ENCODE peak calls at places on chromosomes 6 and 20, in five cellular contexts. One of them, this sample, is unnamed.

GRCh38 chr6:11413728-11414127 is 123.8 kb upstream of the TMEM170B start:
- DNase-seq in H1: no peak
- DNase-seq in NT2/D1: no peak
- DNase-seq in HCT116: no peak
- DNase-seq in HepG2: no peak
- DNase-seq in this sample: no peak

GRCh38 chr6:33419580-33420492 is at the start of gene SYNGAP1:
- DNase-seq in H1: peak; percentile 76
- DNase-seq in NT2/D1: no peak
- DNase-seq in HCT116: no peak
- DNase-seq in HepG2: no peak
- DNase-seq in this sample: no peak

GRCh38 chr6:149918151-149918905 is 4.6 kb downstream of the RAET1G start:
- DNase-seq in H1: peak; percentile 14
- DNase-seq in NT2/D1: no peak
- DNase-seq in HCT116: no peak
- DNase-seq in HepG2: no peak
- DNase-seq in this sample: no peak

GRCh38 chr6:136962661-136963060 is 40.6 kb downstream of the SLC35D3 start:
- DNase-seq in H1: no peak
- DNase-seq in NT2/D1: peak; percentile 33
- DNase-seq in HCT116: no peak
- DNase-seq in HepG2: no peak
- DNase-seq in this sample: no peak

GRCh38 chr20:36819662-36820061 is 46.1 kb upstream of the DSN1 start:
- DNase-seq in H1: no peak
- DNase-seq in NT2/D1: peak; percentile 38
- DNase-seq in HCT116: no peak
- DNase-seq in HepG2: no peak
- DNase-seq in this sample: no peak

GRCh38 chr6:6524951-6525350 is 63.6 kb upstream of the LY86 start:
- DNase-seq in H1: no peak
- DNase-seq in NT2/D1: no peak
- DNase-seq in HCT116: no peak
- DNase-seq in HepG2: no peak
- DNase-seq in this sample: no peak

GRCh38 chr6:111533087-111533784 is 50.2 kb upstream of the REV3L start:
- DNase-seq in H1: no peak
- DNase-seq in NT2/D1: no peak
- DNase-seq in HCT116: no peak
- DNase-seq in HepG2: no peak
- DNase-seq in this sample: no peak

GRCh38 chr6:48419992-48420391 is 309.0 kb upstream of the PTCHD4 start:
- DNase-seq in H1: no peak
- DNase-seq in NT2/D1: no peak
- DNase-seq in HCT116: no peak
- DNase-seq in HepG2: no peak
- DNase-seq in this sample: no peak

GRCh38 chr20:35496481-35496880 is 33.0 kb downstream of the C20orf173 start:
- DNase-seq in H1: no peak
- DNase-seq in NT2/D1: no peak
- DNase-seq in HCT116: no peak
- DNase-seq in HepG2: no peak
- DNase-seq in this sample: no peak

GRCh38 chr6:5764401-5764955 is 242.2 kb downstream of the NRN1 start:
- DNase-seq in H1: no peak
- DNase-seq in NT2/D1: no peak
- DNase-seq in HCT116: no peak
- DNase-seq in HepG2: no peak
- DNase-seq in this sample: no peak

GRCh38 chr6:112683926-112684325 is 336.8 kb downstream of the RFPL4B start:
- DNase-seq in H1: no peak
- DNase-seq in NT2/D1: no peak
- DNase-seq in HCT116: no peak
- DNase-seq in HepG2: no peak
- DNase-seq in this sample: no peak

GRCh38 chr6:135950709-135951108 is 99.2 kb downstream of the PDE7B start:
- DNase-seq in H1: no peak
- DNase-seq in NT2/D1: no peak
- DNase-seq in HCT116: no peak
- DNase-seq in HepG2: no peak
- DNase-seq in this sample: no peak

GRCh38 chr6:87504440-87504839 is 31.7 kb downstream of the SLC35A1 start:
- DNase-seq in H1: no peak
- DNase-seq in NT2/D1: no peak
- DNase-seq in HCT116: no peak
- DNase-seq in HepG2: no peak
- DNase-seq in this sample: no peak

GRCh38 chr6:87905101-87905517 is 142.5 kb upstream of the SPACA1 start:
- DNase-seq in H1: no peak
- DNase-seq in NT2/D1: no peak
- DNase-seq in HCT116: no peak
- DNase-seq in HepG2: no peak
- DNase-seq in this sample: no peak

GRCh38 chr6:97053643-97054411 is 129.3 kb downstream of the KLHL32 start:
- DNase-seq in H1: no peak
- DNase-seq in NT2/D1: no peak
- DNase-seq in HCT116: peak; percentile 21
- DNase-seq in HepG2: no peak
- DNase-seq in this sample: no peak

GRCh38 chr6:5213851-5214507 is 46.8 kb downstream of the LYRM4 start:
- DNase-seq in H1: no peak
- DNase-seq in NT2/D1: no peak
- DNase-seq in HCT116: no peak
- DNase-seq in HepG2: no peak
- DNase-seq in this sample: no peak

GRCh38 chr6:145875496-145876244 is 61.1 kb upstream of the FBXO30 start:
- DNase-seq in H1: no peak
- DNase-seq in NT2/D1: no peak
- DNase-seq in HCT116: no peak
- DNase-seq in HepG2: no peak
- DNase-seq in this sample: no peak

GRCh38 chr6:6969761-6970223 is 138.0 kb upstream of the RREB1 start:
- DNase-seq in H1: no peak
- DNase-seq in NT2/D1: no peak
- DNase-seq in HCT116: peak; percentile 84
- DNase-seq in HepG2: peak; percentile 63
- DNase-seq in this sample: peak; percentile 50

GRCh38 chr20:33917813-33918525 is 75.7 kb upstream of the RALY start:
- DNase-seq in H1: no peak
- DNase-seq in NT2/D1: no peak
- DNase-seq in HCT116: no peak
- DNase-seq in HepG2: no peak
- DNase-seq in this sample: no peak

GRCh38 chr6:69795469-69796080 is 1.2 kb downstream of the LMBRD1 start:
- DNase-seq in H1: no peak
- DNase-seq in NT2/D1: no peak
- DNase-seq in HCT116: no peak
- DNase-seq in HepG2: no peak
- DNase-seq in this sample: peak; percentile 11

GRCh38 chr6:107122748-107123147 is 7.4 kb upstream of the BEND3 start:
- DNase-seq in H1: no peak
- DNase-seq in NT2/D1: no peak
- DNase-seq in HCT116: no peak
- DNase-seq in HepG2: no peak
- DNase-seq in this sample: no peak

GRCh38 chr20:18705490-18705889 is 108.1 kb upstream of the SCP2D1 start:
- DNase-seq in H1: no peak
- DNase-seq in NT2/D1: no peak
- DNase-seq in HCT116: no peak
- DNase-seq in HepG2: no peak
- DNase-seq in this sample: no peak

GRCh38 chr20:23397961-23398360 is 23.3 kb downstream of the NAPB start:
- DNase-seq in H1: no peak
- DNase-seq in NT2/D1: no peak
- DNase-seq in HCT116: no peak
- DNase-seq in HepG2: no peak
- DNase-seq in this sample: no peak

GRCh38 chr20:34988176-34988540 is 32.5 kb downstream of the MYH7B start:
- DNase-seq in H1: no peak
- DNase-seq in NT2/D1: no peak
- DNase-seq in HCT116: no peak
- DNase-seq in HepG2: no peak
- DNase-seq in this sample: no peak

GRCh38 chr6:169253341-169253740 is 305 bp downstream of the THBS2 start:
- DNase-seq in H1: no peak
- DNase-seq in NT2/D1: no peak
- DNase-seq in HCT116: no peak
- DNase-seq in HepG2: no peak
- DNase-seq in this sample: no peak
- TF ChIP-seq ZNF274 in H1: no peak
- TF ChIP-seq ZNF274 in NT2/D1: no peak
- TF ChIP-seq ZNF274 in HCT116: no peak
- TF ChIP-seq ZNF274 in HepG2: no peak
- TF ChIP-seq ZNF274 in this sample: no peak

DNA sequence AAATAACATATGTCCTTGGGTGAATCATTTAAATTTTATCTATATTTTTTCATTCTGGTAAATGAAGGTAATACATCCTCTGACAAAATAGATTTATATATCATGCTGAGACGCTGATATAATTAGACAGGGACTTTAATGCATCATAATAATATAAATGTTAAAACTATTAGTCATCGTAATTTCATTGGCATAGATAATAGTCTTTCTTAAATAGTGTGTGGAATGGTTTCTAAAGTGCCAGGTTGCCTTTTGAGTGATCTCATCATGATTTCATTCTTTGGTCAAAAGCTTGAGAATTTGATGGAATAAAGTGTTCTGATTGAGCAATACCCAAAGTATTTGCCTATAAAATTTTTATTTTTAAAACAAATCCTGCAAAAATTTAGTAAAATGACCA is 43.2 kb upstream of the BMP5 start:
- DNase-seq in H1: no peak
- DNase-seq in NT2/D1: no peak
- DNase-seq in HCT116: no peak
- DNase-seq in HepG2: no peak
- DNase-seq in this sample: no peak
- TF ChIP-seq ZNF274 in H1: no peak
- TF ChIP-seq ZNF274 in NT2/D1: no peak
- TF ChIP-seq ZNF274 in HCT116: no peak
- TF ChIP-seq ZNF274 in HepG2: no peak
- TF ChIP-seq ZNF274 in this sample: no peak

DNA sequence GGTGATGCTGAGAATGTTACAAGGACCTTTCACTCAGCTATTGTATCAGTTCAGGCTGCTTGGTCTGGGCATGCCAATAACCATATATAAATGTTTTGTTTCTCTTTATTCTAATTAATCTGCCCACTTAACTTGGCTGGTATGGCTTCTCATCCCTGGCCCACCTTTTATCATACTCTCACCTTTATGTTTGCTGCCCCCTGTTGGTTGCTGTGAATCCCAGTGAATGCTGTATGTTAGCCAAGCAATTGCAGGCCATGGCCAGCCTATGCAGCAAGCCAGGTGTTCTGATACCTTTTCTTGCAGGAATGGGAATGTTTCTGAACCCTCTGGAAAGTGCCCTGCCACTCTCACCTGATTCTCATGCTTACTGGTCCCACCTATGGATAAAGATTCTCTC is 54.6 kb downstream of the PCSK2 start:
- DNase-seq in H1: peak; percentile 84
- DNase-seq in NT2/D1: peak; percentile 28
- DNase-seq in HCT116: peak; percentile 3
- DNase-seq in HepG2: peak; percentile 64
- DNase-seq in this sample: peak; percentile 4
- TF ChIP-seq ZNF274 in H1: no peak
- TF ChIP-seq ZNF274 in NT2/D1: no peak
- TF ChIP-seq ZNF274 in HCT116: no peak
- TF ChIP-seq ZNF274 in HepG2: no peak
- TF ChIP-seq ZNF274 in this sample: no peak

DNA sequence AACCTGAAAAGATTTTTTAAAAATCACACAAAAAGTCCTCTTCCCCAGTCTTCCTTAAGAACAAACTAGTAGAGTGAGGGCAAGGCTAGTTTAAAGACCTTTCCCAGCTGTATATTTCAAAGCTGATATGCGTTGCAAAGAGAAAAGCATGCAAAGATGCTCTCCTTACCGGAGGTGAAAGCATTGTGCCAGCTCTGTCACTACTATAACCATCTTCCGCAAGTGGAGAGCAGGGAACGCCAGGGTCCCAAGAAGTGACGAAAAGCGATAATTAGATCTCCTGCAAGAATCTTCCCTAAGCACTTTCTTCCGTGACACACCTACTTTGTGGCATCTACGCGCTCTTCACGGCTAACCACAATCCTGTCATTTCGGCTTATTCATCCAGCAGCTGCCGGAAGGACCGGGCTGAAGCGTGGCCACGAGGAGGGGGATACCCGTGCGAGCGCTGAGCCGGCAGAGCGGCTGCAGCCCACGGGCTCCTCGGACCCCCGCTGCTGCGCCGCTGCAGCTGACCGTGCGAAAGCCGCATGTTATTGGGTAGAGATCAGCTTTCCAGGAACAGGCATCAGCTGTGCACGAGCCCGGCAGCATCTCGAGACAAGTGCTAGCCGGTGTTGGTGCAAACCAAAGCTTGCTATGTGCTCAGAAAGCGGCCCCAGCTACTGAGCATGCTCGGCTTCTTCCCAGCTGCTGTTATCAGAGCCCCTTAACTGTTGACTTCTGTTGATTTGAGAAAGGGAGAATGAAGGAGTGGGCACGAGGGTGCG is 57.2 kb upstream of the ARHGAP18 start:
- DNase-seq in H1: peak; percentile 66
- DNase-seq in NT2/D1: peak; percentile 13
- DNase-seq in HCT116: no peak
- DNase-seq in HepG2: no peak
- DNase-seq in this sample: peak; percentile 25
- TF ChIP-seq ZNF274 in H1: no peak
- TF ChIP-seq ZNF274 in NT2/D1: no peak
- TF ChIP-seq ZNF274 in HCT116: no peak
- TF ChIP-seq ZNF274 in HepG2: no peak
- TF ChIP-seq ZNF274 in this sample: no peak

DNA sequence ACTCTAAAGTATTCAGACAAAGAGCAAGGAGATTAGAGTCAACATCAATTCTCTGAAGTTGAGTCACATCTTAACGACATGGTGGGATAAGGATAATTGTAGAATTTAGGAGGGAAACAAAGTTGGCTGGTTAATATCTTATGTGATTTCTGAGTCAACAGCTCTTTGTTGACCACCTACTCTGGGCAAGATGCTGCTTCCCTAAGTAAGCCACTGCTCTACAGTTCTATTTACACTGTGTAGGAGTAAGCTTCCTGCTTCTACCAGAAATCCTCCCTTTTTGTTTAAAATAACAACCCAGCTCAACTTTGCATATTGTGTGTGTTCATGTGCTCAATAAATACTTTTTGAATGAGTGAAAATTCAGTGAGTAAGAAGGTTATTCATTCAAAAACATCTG is 3.1 kb downstream of the HS3ST5 start:
- DNase-seq in H1: no peak
- DNase-seq in NT2/D1: no peak
- DNase-seq in HCT116: no peak
- DNase-seq in HepG2: peak; percentile 15
- DNase-seq in this sample: no peak
- TF ChIP-seq ZNF274 in H1: no peak
- TF ChIP-seq ZNF274 in NT2/D1: no peak
- TF ChIP-seq ZNF274 in HCT116: no peak
- TF ChIP-seq ZNF274 in HepG2: no peak
- TF ChIP-seq ZNF274 in this sample: no peak

DNA sequence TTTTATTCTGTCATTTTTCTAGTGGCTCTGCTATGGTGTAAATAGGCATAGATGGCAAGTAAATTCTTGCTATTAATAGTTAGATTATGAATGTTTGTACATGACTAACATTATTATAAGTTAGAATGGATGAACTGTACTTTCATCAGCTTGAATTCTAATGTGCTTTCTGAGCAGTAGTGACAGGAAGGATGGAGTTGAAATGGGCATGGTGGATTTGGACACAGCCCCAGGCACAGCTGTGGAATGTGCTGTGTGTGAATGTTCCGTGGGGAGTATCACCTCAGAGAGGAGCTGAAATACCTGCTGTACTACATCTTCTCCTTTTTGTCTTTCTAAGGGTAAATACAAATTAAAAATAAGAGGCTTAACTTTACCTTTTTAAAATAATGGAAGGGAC is 66.8 kb downstream of the FBXO5 start:
- DNase-seq in H1: no peak
- DNase-seq in NT2/D1: no peak
- DNase-seq in HCT116: no peak
- DNase-seq in HepG2: no peak
- DNase-seq in this sample: no peak
- TF ChIP-seq ZNF274 in H1: no peak
- TF ChIP-seq ZNF274 in NT2/D1: no peak
- TF ChIP-seq ZNF274 in HCT116: no peak
- TF ChIP-seq ZNF274 in HepG2: no peak
- TF ChIP-seq ZNF274 in this sample: no peak

This sample was measured in K562.